ENCODE peak calls at places on chromosome 2, in seven cellular contexts. A is GM23248, M is neural progenitor cell, D is fibroblast of lung, L is astrocyte, K is HCT116, N is GM23338. V is an unnamed sample.

GRCh38 chr2:169822785-169823392 is 1.8 kb downstream of the METTL5 start:
- DNase-seq in A (no peak), M (no peak), D (no peak), L (no peak), K (no peak), N (no peak), V (peak; percentile 14)

GRCh38 chr2:33158482-33159003 is 211.8 kb downstream of the LTBP1 start:
- DNase-seq in A (peak; percentile 84), M (no peak), D (peak; percentile 85), L (peak; percentile 97), K (no peak), N (no peak), V (peak; percentile 95)

GRCh38 chr2:124046332-124046731 is 21.2 kb downstream of the CNTNAP5 start:
- DNase-seq in A (no peak), M (no peak), D (no peak), L (no peak), K (no peak), N (peak; percentile 58), V (no peak)

GRCh38 chr2:73736855-73737779 is at the start of gene TPRKB:
- DNase-seq in A (peak; percentile 98), M (peak; percentile 92), D (peak; percentile 98), L (peak; percentile 97), K (peak; percentile 96), N (peak; percentile 96), V (peak; percentile 97)

GRCh38 chr2:20093263-20094141 is 42.1 kb upstream of the LAPTM4A start:
- DNase-seq in A (peak; percentile 90), M (peak; percentile 81), D (peak; percentile 89), L (peak; percentile 54), K (peak; percentile 48), N (peak; percentile 88), V (peak; percentile 82)

GRCh38 chr2:173997269-173997668 is 32.1 kb upstream of the SP3 start:
- DNase-seq in A (peak; percentile 65), M (no peak), D (peak; percentile 82), L (no peak), K (no peak), N (no peak), V (peak; percentile 45)

GRCh38 chr2:45261746-45262145 is 252.5 kb upstream of the SIX2 start:
- DNase-seq in A (no peak), M (no peak), D (no peak), L (no peak), K (no peak), N (no peak), V (no peak)

GRCh38 chr2:70420005-70420580 is 118.2 kb upstream of the FAM136A start:
- DNase-seq in A (no peak), M (peak; percentile 47), D (no peak), L (no peak), K (no peak), N (no peak), V (no peak)

GRCh38 chr2:39265315-39265714 is 21.5 kb upstream of the CDKL4 start:
- DNase-seq in A (no peak), M (no peak), D (no peak), L (no peak), K (no peak), N (no peak), V (no peak)

GRCh38 chr2:135494917-135495316 is 36.1 kb downstream of the ZRANB3 start:
- DNase-seq in A (no peak), M (no peak), D (no peak), L (no peak), K (no peak), N (no peak), V (no peak)

GRCh38 chr2:237917696-237918374 is 49.0 kb upstream of the UBE2F start:
- DNase-seq in A (no peak), M (no peak), D (no peak), L (no peak), K (no peak), N (no peak), V (no peak)

GRCh38 chr2:196510246-196510645 is 129.3 kb upstream of the CCDC150 start:
- DNase-seq in A (no peak), M (no peak), D (no peak), L (no peak), K (no peak), N (no peak), V (no peak)

GRCh38 chr2:196927318-196928225 is 1.1 kb upstream of the PGAP1 start:
- DNase-seq in A (peak; percentile 79), M (peak; percentile 45), D (peak; percentile 84), L (peak; percentile 95), K (no peak), N (peak; percentile 36), V (peak; percentile 85)

GRCh38 chr2:239874636-239875356 is 150.3 kb downstream of the NDUFA10 start:
- DNase-seq in A (no peak), M (no peak), D (no peak), L (no peak), K (no peak), N (no peak), V (no peak)

GRCh38 chr2:239878686-239879085 is 146.5 kb downstream of the NDUFA10 start:
- DNase-seq in A (no peak), M (no peak), D (no peak), L (no peak), K (no peak), N (no peak), V (no peak)

GRCh38 chr2:239876241-239876947 is 148.7 kb downstream of the NDUFA10 start:
- DNase-seq in A (no peak), M (no peak), D (no peak), L (no peak), K (no peak), N (no peak), V (no peak)

GRCh38 chr2:239879423-239880084 is 145.6 kb downstream of the NDUFA10 start:
- DNase-seq in A (no peak), M (no peak), D (no peak), L (no peak), K (no peak), N (no peak), V (no peak)

DNA sequence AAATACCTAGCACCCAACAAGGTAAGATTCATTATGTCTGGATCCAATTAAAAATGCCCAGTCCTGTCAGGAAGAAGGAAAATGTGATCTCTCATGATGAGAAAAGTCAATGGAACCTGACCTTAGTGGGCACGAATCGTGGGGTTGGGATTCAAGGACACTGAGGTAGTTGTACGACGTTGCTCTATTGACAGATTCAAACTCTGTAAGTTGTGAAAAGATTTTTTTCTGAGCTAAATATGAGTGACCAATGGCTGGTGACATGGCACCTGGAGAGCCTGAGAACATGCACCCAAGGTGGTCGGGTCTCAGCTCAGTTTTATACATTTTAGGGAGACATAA is 148.2 kb downstream of the NDUFA10 start:
- DNase-seq in A (no peak), M (no peak), D (no peak), L (no peak), K (no peak), N (no peak), V (no peak)
- H2AFZ ChIP-seq in A (no peak overlapping the region), M (no peak overlapping the region), D (no peak overlapping the region), L (no peak overlapping the region), K (no peak overlapping the region), N (no peak overlapping the region), V (no peak overlapping the region)

DNA sequence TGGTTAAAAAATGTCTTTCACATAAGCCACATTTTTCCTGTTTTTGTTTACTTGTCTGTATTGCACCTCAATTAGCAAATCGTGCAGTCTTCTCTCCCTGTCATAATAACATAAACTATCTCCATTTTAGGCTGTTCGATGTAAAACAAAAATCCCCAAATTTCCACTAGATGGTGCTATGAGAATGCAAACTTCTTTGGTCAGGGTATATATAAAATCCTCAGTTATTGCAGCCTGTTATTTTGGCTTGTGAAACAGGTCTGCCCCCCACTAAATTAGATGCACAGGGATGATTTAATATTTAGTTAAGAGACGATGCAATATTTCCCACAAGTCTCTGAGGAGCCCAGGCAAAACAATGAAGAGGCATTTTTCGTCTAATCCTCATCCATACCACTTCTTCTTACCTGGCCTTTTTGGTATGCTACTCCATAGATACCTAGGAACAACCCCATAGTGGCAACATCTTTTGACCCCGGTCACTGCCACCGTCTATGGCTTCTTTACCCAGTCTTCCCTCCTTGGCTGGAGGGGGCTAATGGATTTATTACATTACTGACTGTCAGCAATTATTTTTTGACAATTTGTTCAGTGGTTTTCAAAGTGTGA is 117.3 kb upstream of the CWC22 start:
- DNase-seq in A (peak; percentile 64), M (peak; percentile 55), D (peak; percentile 81), L (peak; percentile 37), K (peak; percentile 51), N (peak; percentile 70), V (peak; percentile 67)
- H3K4me3 ChIP-seq in A (no peak overlapping the region), M (no peak overlapping the region), D (no peak overlapping the region), L (no peak overlapping the region), K (no peak overlapping the region), N (no peak overlapping the region), V (no peak overlapping the region)

GRCh38 chr2:171319164-171319810 is 114.5 kb downstream of the METTL8 start:
- DNase-seq in A (peak; percentile 21), M (peak; percentile 13), D (no peak), L (peak; percentile 70), K (no peak), N (peak; percentile 84), V (peak; percentile 68)
- H2AFZ ChIP-seq in A (no peak overlapping the region), M (no peak overlapping the region), D (no peak overlapping the region), L (peak overlapping the region; percentile 26), K (no peak overlapping the region), N (no peak overlapping the region), V (no peak overlapping the region)

GRCh38 chr2:37652199-37652640 is 19.2 kb downstream of the CDC42EP3 start:
- DNase-seq in A (peak; percentile 91), M (no peak), D (peak; percentile 60), L (peak; percentile 95), K (peak; percentile 69), N (no peak), V (peak; percentile 97)
- H3K4me3 ChIP-seq in A (no peak overlapping the region), M (no peak overlapping the region), D (no peak overlapping the region), L (no peak overlapping the region), K (no peak overlapping the region), N (no peak overlapping the region), V (no peak overlapping the region)

GRCh38 chr2:168050377-168050776 is 197.0 kb downstream of the STK39 start:
- DNase-seq in A (no peak), M (peak; percentile 61), D (no peak), L (no peak), K (no peak), N (peak; percentile 73), V (no peak)

GRCh38 chr2:168056242-168056641 is 191.2 kb downstream of the STK39 start:
- DNase-seq in A (no peak), M (no peak), D (no peak), L (no peak), K (no peak), N (peak; percentile 46), V (no peak)

GRCh38 chr2:168049609-168050008 is 197.8 kb downstream of the STK39 start:
- DNase-seq in A (no peak), M (no peak), D (no peak), L (no peak), K (no peak), N (no peak), V (no peak)

GRCh38 chr2:168054657-168055056 is 192.7 kb downstream of the STK39 start:
- DNase-seq in A (no peak), M (peak; percentile 29), D (no peak), L (no peak), K (no peak), N (peak; percentile 56), V (no peak)

GRCh38 chr2:168053676-168054075 is 193.7 kb downstream of the STK39 start:
- DNase-seq in A (no peak), M (no peak), D (no peak), L (no peak), K (no peak), N (no peak), V (no peak)
- H2AFZ ChIP-seq in A (no peak overlapping the region), M (no peak overlapping the region), D (no peak overlapping the region), L (no peak overlapping the region), K (no peak overlapping the region), N (no peak overlapping the region), V (no peak overlapping the region)

GRCh38 chr2:17969661-17970060 is 91.2 kb downstream of the KCNS3 start:
- DNase-seq in A (no peak), M (no peak), D (no peak), L (peak; percentile 50), K (no peak), N (no peak), V (peak; percentile 71)
- H3K4me3 ChIP-seq in A (no peak overlapping the region), M (no peak overlapping the region), D (no peak overlapping the region), L (no peak overlapping the region), K (no peak overlapping the region), N (no peak overlapping the region), V (no peak overlapping the region)

V was measured in IMR-90.